ENCODE peak calls at places on chromosomes 12 and 14, in five cellular contexts. J is Panc1, M is upper lobe of left lung, S is HepG2, W is HCT116. Y is an unnamed sample.

GRCh38 chr12:111451649-111452129 is 46.0 kb downstream of the SH2B3 start:
- ATAC-seq in M (no peak), S (no peak), J (no peak), W (peak; percentile 61), Y (peak; percentile 19)

GRCh38 chr12:130081420-130081819 is 80.8 kb upstream of the FZD10 start:
- ATAC-seq in J (no peak), S (no peak), M (no peak), W (no peak), Y (no peak)

GRCh38 chr14:56181666-56182065 is 63.5 kb downstream of the PELI2 start:
- ATAC-seq in M (peak; percentile 77), S (no peak), W (no peak), J (no peak), Y (no peak)

GRCh38 chr12:95396849-95397498 is 77.0 kb upstream of the METAP2 start:
- ATAC-seq in S (no peak), M (no peak), J (no peak), W (no peak), Y (no peak)

GRCh38 chr14:35287481-35288013 is 4.6 kb upstream of the PSMA6 start:
- ATAC-seq in S (no peak), W (no peak), J (no peak), M (no peak), Y (no peak)

GRCh38 chr12:131047789-131048610 is 94.3 kb downstream of the ADGRD1 start:
- ATAC-seq in S (peak; percentile 23), J (peak; percentile 28), W (no peak), M (no peak), Y (peak; percentile 21)

GRCh38 chr12:111749391-111749790 is 17.3 kb upstream of the ALDH2 start:
- ATAC-seq in S (no peak), J (no peak), W (no peak), M (no peak), Y (no peak)

GRCh38 chr12:91574391-91574790 is 391.8 kb upstream of the DCN start:
- ATAC-seq in W (no peak), S (no peak), M (no peak), J (no peak), Y (no peak)

GRCh38 chr12:28202374-28203130 is 12.3 kb downstream of the CCDC91 start:
- ATAC-seq in M (no peak), W (no peak), J (peak; percentile 63), S (peak; percentile 90), Y (no peak)
- H3K9me3 ChIP-seq in M (no peaks in the 10 kb centered on the region), W (no peaks in the 10 kb centered on the region), J (peaks cover 35% of the 10 kb centered on the region), S (no peaks in the 10 kb centered on the region), Y (peaks cover 6% of the 10 kb centered on the region)

GRCh38 chr12:120227233-120228040 is 26.5 kb upstream of the RPLP0 start:
- ATAC-seq in M (no peak), S (peak; percentile 64), W (no peak), J (no peak), Y (no peak)

GRCh38 chr12:120223458-120224303 is 22.8 kb upstream of the RPLP0 start:
- ATAC-seq in J (no peak), S (no peak), W (no peak), M (no peak), Y (no peak)

GRCh38 chr12:120224304-120225199 is 23.6 kb upstream of the RPLP0 start:
- ATAC-seq in W (no peak), S (no peak), J (peak; percentile 43), M (peak; percentile 67), Y (peak; percentile 56)

GRCh38 chr12:120225852-120226640 is 25.1 kb upstream of the RPLP0 start:
- ATAC-seq in W (no peak), J (no peak), M (peak; percentile 81), S (no peak), Y (peak; percentile 9)

GRCh38 chr12:120225200-120225558 is 24.3 kb upstream of the RPLP0 start:
- ATAC-seq in W (no peak), J (no peak), M (no peak), S (no peak), Y (no peak)
- TF ChIP-seq POLR2AphosphoS5 in W (no peak), J (no peak), M (no peak), S (no peak), Y (no peak)

GRCh38 chr12:133080619-133081407 is at the start of gene ZNF140:
- ATAC-seq in J (peak; percentile 87), W (no peak), M (peak; percentile 94), S (peak; percentile 84), Y (peak; percentile 84)

GRCh38 chr12:133080051-133080618 is 588 bp upstream of the ZNF140 start:
- ATAC-seq in J (peak; percentile 93), M (peak; percentile 98), W (no peak), S (peak; percentile 92), Y (peak; percentile 94)

GRCh38 chr12:133081408-133081806 is 684 bp downstream of the ZNF140 start:
- ATAC-seq in M (no peak), J (no peak), S (no peak), W (no peak), Y (no peak)

GRCh38 chr12:133083345-133083744 is 2.6 kb downstream of the ZNF140 start:
- ATAC-seq in J (no peak), M (no peak), W (no peak), S (no peak), Y (no peak)
- H3K9me3 ChIP-seq in J (peaks cover 63% of the 10 kb centered on the region), M (peaks cover 79% of the 10 kb centered on the region), W (peaks cover 10% of the 10 kb centered on the region), S (peaks cover 75% of the 10 kb centered on the region), Y (peaks cover 6% of the 10 kb centered on the region)

GRCh38 chr14:32669416-32669815 is 269.3 kb upstream of the NPAS3 start:
- ATAC-seq in M (no peak), S (no peak), W (no peak), J (no peak), Y (no peak)

GRCh38 chr14:32662234-32662633 is 276.4 kb upstream of the NPAS3 start:
- ATAC-seq in W (no peak), M (no peak), S (no peak), J (no peak), Y (no peak)

GRCh38 chr14:32667791-32668190 is 270.9 kb upstream of the NPAS3 start:
- ATAC-seq in W (no peak), J (no peak), S (no peak), M (no peak), Y (no peak)

GRCh38 chr14:32666310-32666709 is 272.4 kb upstream of the NPAS3 start:
- ATAC-seq in M (no peak), S (no peak), W (no peak), J (no peak), Y (no peak)

DNA sequence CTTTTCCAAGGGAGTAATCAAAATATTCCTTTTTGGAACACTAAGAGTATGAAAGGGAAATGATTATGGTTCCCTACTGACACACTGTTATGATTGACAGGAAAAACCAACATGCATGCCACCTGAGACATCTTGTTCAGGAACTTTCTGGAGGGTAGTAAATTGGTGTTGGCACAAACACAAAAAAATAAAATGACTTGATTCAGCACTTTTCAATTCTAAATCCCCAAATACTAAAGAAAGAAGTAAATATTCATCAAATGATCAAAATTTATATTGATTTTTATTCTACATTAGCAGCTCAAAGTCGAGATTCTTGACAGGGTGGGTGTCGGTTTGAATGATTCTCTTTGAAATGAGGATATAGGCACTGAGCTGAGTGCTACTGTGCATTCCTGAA is 271.4 kb upstream of the NPAS3 start:
- ATAC-seq in S (no peak), W (no peak), M (no peak), J (no peak), Y (no peak)
- TF ChIP-seq POLR2AphosphoS5 in S (no peak), W (no peak), M (no peak), J (no peak), Y (no peak)

DNA sequence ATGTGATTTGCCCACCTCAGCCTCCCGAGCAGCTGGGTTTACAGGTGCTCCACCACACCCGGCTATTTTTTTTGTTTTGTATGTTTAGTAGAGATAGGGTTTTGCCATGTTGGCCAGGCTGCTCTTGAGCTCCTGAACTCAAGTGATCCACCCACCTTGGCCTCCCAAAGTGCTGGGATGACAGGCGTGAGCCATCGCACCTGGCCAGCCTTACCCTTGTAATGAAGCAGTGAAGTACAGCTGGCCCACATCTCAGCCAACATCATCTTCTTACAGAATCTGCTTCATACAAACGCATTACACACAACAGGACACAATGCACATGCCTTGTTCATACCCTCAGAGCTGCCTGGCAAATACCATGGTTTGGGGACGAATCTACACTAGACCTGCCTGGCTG is 31.3 kb upstream of the CHFR start:
- ATAC-seq in M (no peak), S (no peak), J (no peak), W (no peak), Y (no peak)
- H3K9me3 ChIP-seq in M (peaks cover 94% of the 10 kb centered on the region), S (peaks cover 100% of the 10 kb centered on the region), J (peaks cover 49% of the 10 kb centered on the region), W (peaks cover 1% of the 10 kb centered on the region), Y (peaks cover 3% of the 10 kb centered on the region)

DNA sequence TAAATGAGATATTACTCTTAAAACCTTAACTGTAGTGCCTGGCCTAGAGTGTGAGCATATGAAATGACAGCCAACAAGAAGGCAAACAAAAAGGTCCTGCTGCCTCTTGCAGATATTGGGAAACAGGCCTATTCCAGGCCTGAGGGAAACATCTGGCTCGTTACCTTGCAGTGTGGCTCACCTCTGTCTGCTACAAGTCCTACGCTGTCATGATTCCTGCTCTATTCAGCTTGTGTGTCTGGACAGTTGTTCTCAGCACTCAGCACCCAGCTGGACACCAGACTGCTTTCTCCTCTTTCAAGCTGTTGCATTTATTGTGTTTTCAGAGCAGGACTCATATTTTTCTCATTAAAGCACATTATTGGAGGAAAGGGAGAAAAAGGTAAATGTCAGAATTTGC is 113.5 kb downstream of the TMTC2 start:
- ATAC-seq in W (no peak), J (no peak), S (no peak), M (no peak), Y (no peak)
- TF ChIP-seq POLR2AphosphoS5 in W (no peak), J (no peak), S (no peak), M (no peak), Y (no peak)

GRCh38 chr12:132923356-132923909 is 32.7 kb downstream of the ZNF605 start:
- ATAC-seq in J (no peak), S (no peak), W (no peak), M (no peak), Y (no peak)

GRCh38 chr12:132924356-132924755 is 31.8 kb downstream of the ZNF605 start:
- ATAC-seq in M (no peak), J (no peak), W (no peak), S (no peak), Y (no peak)

GRCh38 chr12:132921685-132922084 is 34.3 kb upstream of the CHFR start:
- ATAC-seq in W (no peak), M (no peak), J (no peak), S (no peak), Y (no peak)

GRCh38 chr12:132925597-132926416 is 30.3 kb downstream of the ZNF605 start:
- ATAC-seq in S (no peak), W (no peak), M (no peak), J (no peak), Y (no peak)

GRCh38 chr12:132922676-132923075 is 33.4 kb downstream of the ZNF605 start:
- ATAC-seq in S (no peak), W (no peak), J (no peak), M (no peak), Y (no peak)
- H3K9me3 ChIP-seq in S (peaks cover 95% of the 10 kb centered on the region), W (peaks cover 32% of the 10 kb centered on the region), J (peaks cover 68% of the 10 kb centered on the region), M (peaks cover 100% of the 10 kb centered on the region), Y (peaks cover 20% of the 10 kb centered on the region)

GRCh38 chr14:74686324-74686723 is 26.6 kb downstream of the AREL1 start:
- ATAC-seq in W (no peak), J (no peak), S (no peak), M (no peak), Y (no peak)
- TF ChIP-seq POLR2AphosphoS5 in W (no peak), J (no peak), S (no peak), M (no peak), Y (no peak)